ENCODE peak calls at places on chromosomes 16 and 17, in ten cellular contexts. One of them, this sample, is unnamed.

GRCh38 chr17:36133629-36134259 is 30.1 kb downstream of the CCL4 start:
- DNase-seq in astrocyte of the cerebellum: peak
- DNase-seq in stimulated activated naive CD8-positive, alpha-beta T cell treated with anti-CD3 and anti-CD28 coated beads, Interleukin-15, Interleukin-2, amounts not matched to agents 100 U/mL and 50 U/mL, for 24 hours: no peak
- DNase-seq in SJCRH30: no peak
- DNase-seq in MV-4-11: no peak
- DNase-seq in chondrocyte: no peak
- DNase-seq in NCI-H1694 treated with DMSO at 0.1 percent for 48 hours: no peak
- DNase-seq in activated T-cell treated with anti-CD3 and anti-CD28 coated beads for 1 hour: no peak
- DNase-seq in left ventricle myocardium superior: no peak
- DNase-seq in activated CD4-positive, alpha-beta T cell treated with anti-CD3 and anti-CD28 coated beads, Interleukin-2, amount 50 U/mL, for 1 hour: no peak
- DNase-seq in this sample: no peak

GRCh38 chr17:59756236-59756818 is 48.9 kb downstream of the VMP1 start:
- DNase-seq in astrocyte of the cerebellum: peak
- DNase-seq in stimulated activated naive CD8-positive, alpha-beta T cell treated with anti-CD3 and anti-CD28 coated beads, Interleukin-15, Interleukin-2, amounts not matched to agents 100 U/mL and 50 U/mL, for 24 hours: no peak
- DNase-seq in SJCRH30: no peak
- DNase-seq in MV-4-11: no peak
- DNase-seq in chondrocyte: no peak
- DNase-seq in NCI-H1694 treated with DMSO at 0.1 percent for 48 hours: no peak
- DNase-seq in activated T-cell treated with anti-CD3 and anti-CD28 coated beads for 1 hour: no peak
- DNase-seq in left ventricle myocardium superior: no peak
- DNase-seq in activated CD4-positive, alpha-beta T cell treated with anti-CD3 and anti-CD28 coated beads, Interleukin-2, amount 50 U/mL, for 1 hour: no peak
- DNase-seq in this sample: peak

GRCh38 chr16:30173054-30173453 is 10.3 kb upstream of the CORO1A start:
- DNase-seq in astrocyte of the cerebellum: no peak
- DNase-seq in stimulated activated naive CD8-positive, alpha-beta T cell treated with anti-CD3 and anti-CD28 coated beads, Interleukin-15, Interleukin-2, amounts not matched to agents 100 U/mL and 50 U/mL, for 24 hours: no peak
- DNase-seq in SJCRH30: no peak
- DNase-seq in MV-4-11: no peak
- DNase-seq in chondrocyte: no peak
- DNase-seq in NCI-H1694 treated with DMSO at 0.1 percent for 48 hours: no peak
- DNase-seq in activated T-cell treated with anti-CD3 and anti-CD28 coated beads for 1 hour: no peak
- DNase-seq in left ventricle myocardium superior: no peak
- DNase-seq in activated CD4-positive, alpha-beta T cell treated with anti-CD3 and anti-CD28 coated beads, Interleukin-2, amount 50 U/mL, for 1 hour: no peak
- DNase-seq in this sample: no peak

GRCh38 chr17:39921323-39921722 is 2.9 kb upstream of the GSDMB start:
- DNase-seq in astrocyte of the cerebellum: no peak
- DNase-seq in stimulated activated naive CD8-positive, alpha-beta T cell treated with anti-CD3 and anti-CD28 coated beads, Interleukin-15, Interleukin-2, amounts not matched to agents 100 U/mL and 50 U/mL, for 24 hours: peak
- DNase-seq in SJCRH30: no peak
- DNase-seq in MV-4-11: peak
- DNase-seq in chondrocyte: no peak
- DNase-seq in NCI-H1694 treated with DMSO at 0.1 percent for 48 hours: no peak
- DNase-seq in activated T-cell treated with anti-CD3 and anti-CD28 coated beads for 1 hour: no peak
- DNase-seq in left ventricle myocardium superior: no peak
- DNase-seq in activated CD4-positive, alpha-beta T cell treated with anti-CD3 and anti-CD28 coated beads, Interleukin-2, amount 50 U/mL, for 1 hour: peak
- DNase-seq in this sample: no peak

GRCh38 chr17:40915199-40915661 is 22.2 kb downstream of the KRT23 start:
- DNase-seq in astrocyte of the cerebellum: peak
- DNase-seq in stimulated activated naive CD8-positive, alpha-beta T cell treated with anti-CD3 and anti-CD28 coated beads, Interleukin-15, Interleukin-2, amounts not matched to agents 100 U/mL and 50 U/mL, for 24 hours: no peak
- DNase-seq in SJCRH30: no peak
- DNase-seq in MV-4-11: peak
- DNase-seq in chondrocyte: no peak
- DNase-seq in NCI-H1694 treated with DMSO at 0.1 percent for 48 hours: no peak
- DNase-seq in activated T-cell treated with anti-CD3 and anti-CD28 coated beads for 1 hour: no peak
- DNase-seq in left ventricle myocardium superior: no peak
- DNase-seq in activated CD4-positive, alpha-beta T cell treated with anti-CD3 and anti-CD28 coated beads, Interleukin-2, amount 50 U/mL, for 1 hour: no peak
- DNase-seq in this sample: peak

GRCh38 chr16:57771141-57771785 is 31.0 kb downstream of the KIFC3 start:
- DNase-seq in astrocyte of the cerebellum: no peak
- DNase-seq in stimulated activated naive CD8-positive, alpha-beta T cell treated with anti-CD3 and anti-CD28 coated beads, Interleukin-15, Interleukin-2, amounts not matched to agents 100 U/mL and 50 U/mL, for 24 hours: no peak
- DNase-seq in SJCRH30: no peak
- DNase-seq in MV-4-11: no peak
- DNase-seq in chondrocyte: no peak
- DNase-seq in NCI-H1694 treated with DMSO at 0.1 percent for 48 hours: no peak
- DNase-seq in activated T-cell treated with anti-CD3 and anti-CD28 coated beads for 1 hour: no peak
- DNase-seq in left ventricle myocardium superior: no peak
- DNase-seq in activated CD4-positive, alpha-beta T cell treated with anti-CD3 and anti-CD28 coated beads, Interleukin-2, amount 50 U/mL, for 1 hour: no peak
- DNase-seq in this sample: no peak

GRCh38 chr16:10980811-10981210 is 36.4 kb downstream of the CLEC16A start:
- DNase-seq in astrocyte of the cerebellum: no peak
- DNase-seq in stimulated activated naive CD8-positive, alpha-beta T cell treated with anti-CD3 and anti-CD28 coated beads, Interleukin-15, Interleukin-2, amounts not matched to agents 100 U/mL and 50 U/mL, for 24 hours: no peak
- DNase-seq in SJCRH30: peak
- DNase-seq in MV-4-11: no peak
- DNase-seq in chondrocyte: no peak
- DNase-seq in NCI-H1694 treated with DMSO at 0.1 percent for 48 hours: no peak
- DNase-seq in activated T-cell treated with anti-CD3 and anti-CD28 coated beads for 1 hour: no peak
- DNase-seq in left ventricle myocardium superior: no peak
- DNase-seq in activated CD4-positive, alpha-beta T cell treated with anti-CD3 and anti-CD28 coated beads, Interleukin-2, amount 50 U/mL, for 1 hour: no peak
- DNase-seq in this sample: no peak

GRCh38 chr16:56262148-56262878 is 71.0 kb downstream of the GNAO1 start:
- DNase-seq in astrocyte of the cerebellum: no peak
- DNase-seq in stimulated activated naive CD8-positive, alpha-beta T cell treated with anti-CD3 and anti-CD28 coated beads, Interleukin-15, Interleukin-2, amounts not matched to agents 100 U/mL and 50 U/mL, for 24 hours: no peak
- DNase-seq in SJCRH30: no peak
- DNase-seq in MV-4-11: no peak
- DNase-seq in chondrocyte: no peak
- DNase-seq in NCI-H1694 treated with DMSO at 0.1 percent for 48 hours: peak
- DNase-seq in activated T-cell treated with anti-CD3 and anti-CD28 coated beads for 1 hour: peak
- DNase-seq in left ventricle myocardium superior: no peak
- DNase-seq in activated CD4-positive, alpha-beta T cell treated with anti-CD3 and anti-CD28 coated beads, Interleukin-2, amount 50 U/mL, for 1 hour: peak
- DNase-seq in this sample: no peak

GRCh38 chr16:82585675-82586074 is 41.1 kb upstream of the CDH13 start:
- DNase-seq in astrocyte of the cerebellum: peak
- DNase-seq in stimulated activated naive CD8-positive, alpha-beta T cell treated with anti-CD3 and anti-CD28 coated beads, Interleukin-15, Interleukin-2, amounts not matched to agents 100 U/mL and 50 U/mL, for 24 hours: no peak
- DNase-seq in SJCRH30: no peak
- DNase-seq in MV-4-11: no peak
- DNase-seq in chondrocyte: no peak
- DNase-seq in NCI-H1694 treated with DMSO at 0.1 percent for 48 hours: no peak
- DNase-seq in activated T-cell treated with anti-CD3 and anti-CD28 coated beads for 1 hour: no peak
- DNase-seq in left ventricle myocardium superior: no peak
- DNase-seq in activated CD4-positive, alpha-beta T cell treated with anti-CD3 and anti-CD28 coated beads, Interleukin-2, amount 50 U/mL, for 1 hour: no peak
- DNase-seq in this sample: peak

GRCh38 chr17:410674-411401 is 58.2 kb upstream of the RPH3AL start:
- DNase-seq in astrocyte of the cerebellum: no peak
- DNase-seq in stimulated activated naive CD8-positive, alpha-beta T cell treated with anti-CD3 and anti-CD28 coated beads, Interleukin-15, Interleukin-2, amounts not matched to agents 100 U/mL and 50 U/mL, for 24 hours: peak
- DNase-seq in SJCRH30: peak
- DNase-seq in MV-4-11: peak
- DNase-seq in chondrocyte: no peak
- DNase-seq in NCI-H1694 treated with DMSO at 0.1 percent for 48 hours: no peak
- DNase-seq in activated T-cell treated with anti-CD3 and anti-CD28 coated beads for 1 hour: no peak
- DNase-seq in left ventricle myocardium superior: no peak
- DNase-seq in activated CD4-positive, alpha-beta T cell treated with anti-CD3 and anti-CD28 coated beads, Interleukin-2, amount 50 U/mL, for 1 hour: peak
- DNase-seq in this sample: no peak

GRCh38 chr17:9023389-9024210 is 2.3 kb downstream of the NTN1 start:
- DNase-seq in astrocyte of the cerebellum: no peak
- DNase-seq in stimulated activated naive CD8-positive, alpha-beta T cell treated with anti-CD3 and anti-CD28 coated beads, Interleukin-15, Interleukin-2, amounts not matched to agents 100 U/mL and 50 U/mL, for 24 hours: peak
- DNase-seq in SJCRH30: no peak
- DNase-seq in MV-4-11: no peak
- DNase-seq in chondrocyte: no peak
- DNase-seq in NCI-H1694 treated with DMSO at 0.1 percent for 48 hours: no peak
- DNase-seq in activated T-cell treated with anti-CD3 and anti-CD28 coated beads for 1 hour: no peak
- DNase-seq in left ventricle myocardium superior: peak
- DNase-seq in activated CD4-positive, alpha-beta T cell treated with anti-CD3 and anti-CD28 coated beads, Interleukin-2, amount 50 U/mL, for 1 hour: no peak
- DNase-seq in this sample: no peak

GRCh38 chr16:19711643-19712042 is 6.4 kb downstream of the KNOP1 start:
- DNase-seq in astrocyte of the cerebellum: no peak
- DNase-seq in stimulated activated naive CD8-positive, alpha-beta T cell treated with anti-CD3 and anti-CD28 coated beads, Interleukin-15, Interleukin-2, amounts not matched to agents 100 U/mL and 50 U/mL, for 24 hours: no peak
- DNase-seq in SJCRH30: no peak
- DNase-seq in MV-4-11: no peak
- DNase-seq in chondrocyte: no peak
- DNase-seq in NCI-H1694 treated with DMSO at 0.1 percent for 48 hours: no peak
- DNase-seq in activated T-cell treated with anti-CD3 and anti-CD28 coated beads for 1 hour: no peak
- DNase-seq in left ventricle myocardium superior: no peak
- DNase-seq in activated CD4-positive, alpha-beta T cell treated with anti-CD3 and anti-CD28 coated beads, Interleukin-2, amount 50 U/mL, for 1 hour: no peak
- DNase-seq in this sample: no peak

GRCh38 chr17:16371742-16372141 is 9.1 kb upstream of the UBB start:
- DNase-seq in astrocyte of the cerebellum: no peak
- DNase-seq in stimulated activated naive CD8-positive, alpha-beta T cell treated with anti-CD3 and anti-CD28 coated beads, Interleukin-15, Interleukin-2, amounts not matched to agents 100 U/mL and 50 U/mL, for 24 hours: no peak
- DNase-seq in SJCRH30: peak
- DNase-seq in MV-4-11: no peak
- DNase-seq in chondrocyte: no peak
- DNase-seq in NCI-H1694 treated with DMSO at 0.1 percent for 48 hours: no peak
- DNase-seq in activated T-cell treated with anti-CD3 and anti-CD28 coated beads for 1 hour: no peak
- DNase-seq in left ventricle myocardium superior: no peak
- DNase-seq in activated CD4-positive, alpha-beta T cell treated with anti-CD3 and anti-CD28 coated beads, Interleukin-2, amount 50 U/mL, for 1 hour: no peak
- DNase-seq in this sample: no peak

GRCh38 chr16:85221081-85221809 is 109.0 kb upstream of the CIBAR2 start:
- DNase-seq in astrocyte of the cerebellum: no peak
- DNase-seq in stimulated activated naive CD8-positive, alpha-beta T cell treated with anti-CD3 and anti-CD28 coated beads, Interleukin-15, Interleukin-2, amounts not matched to agents 100 U/mL and 50 U/mL, for 24 hours: no peak
- DNase-seq in SJCRH30: peak
- DNase-seq in MV-4-11: no peak
- DNase-seq in chondrocyte: no peak
- DNase-seq in NCI-H1694 treated with DMSO at 0.1 percent for 48 hours: no peak
- DNase-seq in activated T-cell treated with anti-CD3 and anti-CD28 coated beads for 1 hour: no peak
- DNase-seq in left ventricle myocardium superior: peak
- DNase-seq in activated CD4-positive, alpha-beta T cell treated with anti-CD3 and anti-CD28 coated beads, Interleukin-2, amount 50 U/mL, for 1 hour: no peak
- DNase-seq in this sample: no peak

GRCh38 chr16:29804455-29805231 is 1.7 kb upstream of the MAZ start:
- DNase-seq in astrocyte of the cerebellum: no peak
- DNase-seq in stimulated activated naive CD8-positive, alpha-beta T cell treated with anti-CD3 and anti-CD28 coated beads, Interleukin-15, Interleukin-2, amounts not matched to agents 100 U/mL and 50 U/mL, for 24 hours: no peak
- DNase-seq in SJCRH30: no peak
- DNase-seq in MV-4-11: peak
- DNase-seq in chondrocyte: no peak
- DNase-seq in NCI-H1694 treated with DMSO at 0.1 percent for 48 hours: no peak
- DNase-seq in activated T-cell treated with anti-CD3 and anti-CD28 coated beads for 1 hour: no peak
- DNase-seq in left ventricle myocardium superior: peak
- DNase-seq in activated CD4-positive, alpha-beta T cell treated with anti-CD3 and anti-CD28 coated beads, Interleukin-2, amount 50 U/mL, for 1 hour: no peak
- DNase-seq in this sample: no peak

GRCh38 chr16:70432800-70433455 is 6.0 kb downstream of the ST3GAL2 start:
- DNase-seq in astrocyte of the cerebellum: no peak
- DNase-seq in stimulated activated naive CD8-positive, alpha-beta T cell treated with anti-CD3 and anti-CD28 coated beads, Interleukin-15, Interleukin-2, amounts not matched to agents 100 U/mL and 50 U/mL, for 24 hours: no peak
- DNase-seq in SJCRH30: peak
- DNase-seq in MV-4-11: peak
- DNase-seq in chondrocyte: no peak
- DNase-seq in NCI-H1694 treated with DMSO at 0.1 percent for 48 hours: no peak
- DNase-seq in activated T-cell treated with anti-CD3 and anti-CD28 coated beads for 1 hour: no peak
- DNase-seq in left ventricle myocardium superior: peak
- DNase-seq in activated CD4-positive, alpha-beta T cell treated with anti-CD3 and anti-CD28 coated beads, Interleukin-2, amount 50 U/mL, for 1 hour: no peak
- DNase-seq in this sample: no peak

GRCh38 chr17:42210046-42210445 is 15.8 kb upstream of the GHDC start:
- DNase-seq in astrocyte of the cerebellum: no peak
- DNase-seq in stimulated activated naive CD8-positive, alpha-beta T cell treated with anti-CD3 and anti-CD28 coated beads, Interleukin-15, Interleukin-2, amounts not matched to agents 100 U/mL and 50 U/mL, for 24 hours: no peak
- DNase-seq in SJCRH30: no peak
- DNase-seq in MV-4-11: no peak
- DNase-seq in chondrocyte: peak
- DNase-seq in NCI-H1694 treated with DMSO at 0.1 percent for 48 hours: no peak
- DNase-seq in activated T-cell treated with anti-CD3 and anti-CD28 coated beads for 1 hour: no peak
- DNase-seq in left ventricle myocardium superior: no peak
- DNase-seq in activated CD4-positive, alpha-beta T cell treated with anti-CD3 and anti-CD28 coated beads, Interleukin-2, amount 50 U/mL, for 1 hour: no peak
- DNase-seq in this sample: no peak

GRCh38 chr16:10791048-10791447 is 27.5 kb downstream of the TVP23A start:
- DNase-seq in astrocyte of the cerebellum: no peak
- DNase-seq in stimulated activated naive CD8-positive, alpha-beta T cell treated with anti-CD3 and anti-CD28 coated beads, Interleukin-15, Interleukin-2, amounts not matched to agents 100 U/mL and 50 U/mL, for 24 hours: no peak
- DNase-seq in SJCRH30: no peak
- DNase-seq in MV-4-11: no peak
- DNase-seq in chondrocyte: no peak
- DNase-seq in NCI-H1694 treated with DMSO at 0.1 percent for 48 hours: no peak
- DNase-seq in activated T-cell treated with anti-CD3 and anti-CD28 coated beads for 1 hour: no peak
- DNase-seq in left ventricle myocardium superior: no peak
- DNase-seq in activated CD4-positive, alpha-beta T cell treated with anti-CD3 and anti-CD28 coated beads, Interleukin-2, amount 50 U/mL, for 1 hour: no peak
- DNase-seq in this sample: no peak

GRCh38 chr16:89366561-89367537 is 123.5 kb downstream of the ANKRD11 start:
- DNase-seq in astrocyte of the cerebellum: no peak
- DNase-seq in stimulated activated naive CD8-positive, alpha-beta T cell treated with anti-CD3 and anti-CD28 coated beads, Interleukin-15, Interleukin-2, amounts not matched to agents 100 U/mL and 50 U/mL, for 24 hours: no peak
- DNase-seq in SJCRH30: peak
- DNase-seq in MV-4-11: peak
- DNase-seq in chondrocyte: no peak
- DNase-seq in NCI-H1694 treated with DMSO at 0.1 percent for 48 hours: no peak
- DNase-seq in activated T-cell treated with anti-CD3 and anti-CD28 coated beads for 1 hour: no peak
- DNase-seq in left ventricle myocardium superior: no peak
- DNase-seq in activated CD4-positive, alpha-beta T cell treated with anti-CD3 and anti-CD28 coated beads, Interleukin-2, amount 50 U/mL, for 1 hour: no peak
- DNase-seq in this sample: no peak

GRCh38 chr16:31072540-31073072 is 1.4 kb downstream of the ZNF668 start:
- DNase-seq in astrocyte of the cerebellum: no peak
- DNase-seq in stimulated activated naive CD8-positive, alpha-beta T cell treated with anti-CD3 and anti-CD28 coated beads, Interleukin-15, Interleukin-2, amounts not matched to agents 100 U/mL and 50 U/mL, for 24 hours: peak
- DNase-seq in SJCRH30: peak
- DNase-seq in MV-4-11: peak
- DNase-seq in chondrocyte: no peak
- DNase-seq in NCI-H1694 treated with DMSO at 0.1 percent for 48 hours: no peak
- DNase-seq in activated T-cell treated with anti-CD3 and anti-CD28 coated beads for 1 hour: no peak
- DNase-seq in left ventricle myocardium superior: no peak
- DNase-seq in activated CD4-positive, alpha-beta T cell treated with anti-CD3 and anti-CD28 coated beads, Interleukin-2, amount 50 U/mL, for 1 hour: no peak
- DNase-seq in this sample: no peak